ENCODE peak calls at places on chromosomes 2 and 18, in eight cellular contexts. B is B cell, T is WTC11, H is endothelial cell, P is epithelial cell of proximal tubule, F is Peyer's patch, S is IMR-90, M is BJ. V is an unnamed sample.

GRCh38 chr2:234302664-234302991 is 194.3 kb downstream of the ARL4C start:
- DNase-seq in H (no peak), B (no peak), M (no peak), P (no peak), T (no peak), F (no peak), S (no peak), V (no peak)

GRCh38 chr2:47190188-47190818 is 35.2 kb upstream of the STPG4 start:
- DNase-seq in P (no peak), H (no peak), B (no peak), M (no peak), S (peak), T (no peak), F (no peak), V (no peak)

GRCh38 chr18:9755603-9756002 is 47.5 kb downstream of the RAB31 start:
- DNase-seq in M (no peak), S (no peak), B (no peak), T (no peak), H (peak), F (no peak), P (no peak), V (no peak)

GRCh38 chr2:202164409-202164808 is 74.0 kb downstream of the SUMO1 start:
- DNase-seq in B (no peak), T (no peak), S (peak), H (no peak), M (no peak), F (no peak), P (no peak), V (no peak)

GRCh38 chr18:33804258-33804657 is 226.2 kb downstream of the ASXL3 start:
- DNase-seq in B (no peak), S (peak), M (no peak), T (no peak), P (no peak), F (no peak), H (no peak), V (no peak)

GRCh38 chr2:159658887-159659437 is 42.6 kb upstream of the BAZ2B start:
- DNase-seq in T (no peak), F (no peak), S (no peak), P (no peak), H (no peak), M (no peak), B (no peak), V (no peak)

GRCh38 chr2:219124379-219125110 is 36.1 kb downstream of the NHEJ1 start:
- DNase-seq in H (no peak), T (no peak), S (peak), P (no peak), M (no peak), F (peak), B (no peak), V (no peak)

GRCh38 chr2:64204006-64204632 is 59.9 kb upstream of the PELI1 start:
- DNase-seq in S (peak), H (no peak), T (no peak), M (no peak), B (peak), F (peak), P (peak), V (no peak)

GRCh38 chr2:219995409-219995808 is 368.0 kb downstream of the SLC4A3 start:
- DNase-seq in M (no peak), F (no peak), S (no peak), H (no peak), P (no peak), T (no peak), B (no peak), V (no peak)

GRCh38 chr2:98514879-98515570 is 70.4 kb downstream of the INPP4A start:
- DNase-seq in P (no peak), M (no peak), B (no peak), F (no peak), T (no peak), H (no peak), S (peak), V (no peak)

GRCh38 chr18:79382681-79383387 is 12.9 kb upstream of the NFATC1 start:
- DNase-seq in S (no peak), H (no peak), F (no peak), T (no peak), P (no peak), B (no peak), M (no peak), V (no peak)

GRCh38 chr2:68040078-68040477 is 22.7 kb downstream of the C1D start:
- DNase-seq in H (no peak), B (no peak), T (no peak), F (no peak), S (peak), M (no peak), P (no peak), V (no peak)

GRCh38 chr2:132824716-132825115 is 154.7 kb upstream of the LYPD1 start:
- DNase-seq in S (peak), P (peak), T (no peak), F (no peak), B (no peak), M (peak), H (no peak), V (no peak)

GRCh38 chr2:43238176-43238575 is 11.8 kb upstream of the ZFP36L2 start:
- DNase-seq in H (no peak), F (no peak), S (peak), M (no peak), T (no peak), P (no peak), B (no peak), V (no peak)

GRCh38 chr2:96359310-96359709 is 23.7 kb downstream of the NCAPH start:
- DNase-seq in B (no peak), F (no peak), P (no peak), M (no peak), H (no peak), T (no peak), S (no peak), V (no peak)

GRCh38 chr2:20641123-20641985 is 9.5 kb downstream of the HS1BP3 start:
- DNase-seq in B (no peak), H (no peak), F (no peak), T (no peak), S (peak), M (no peak), P (peak), V (no peak)

GRCh38 chr2:105803337-105803736 is 58.6 kb downstream of the NCK2 start:
- DNase-seq in T (no peak), B (no peak), S (no peak), M (no peak), F (no peak), H (no peak), P (no peak), V (no peak)

GRCh38 chr18:61752973-61753372 is 139.8 kb downstream of the RNF152 start:
- DNase-seq in T (no peak), F (no peak), H (no peak), P (no peak), B (no peak), S (no peak), M (no peak), V (no peak)

GRCh38 chr2:56898986-56899385 is 715.2 kb downstream of the CCDC85A start:
- DNase-seq in P (no peak), M (no peak), T (no peak), B (no peak), S (no peak), H (no peak), F (no peak), V (no peak)

GRCh38 chr2:33212151-33212550 is 264.3 kb upstream of the RASGRP3 start:
- DNase-seq in H (no peak), T (no peak), F (no peak), M (peak), S (peak), B (no peak), P (no peak), V (no peak)

GRCh38 chr2:204900487-204900886 is 355.2 kb downstream of the PARD3B start:
- DNase-seq in T (no peak), M (no peak), P (no peak), B (no peak), S (no peak), H (no peak), F (no peak), V (no peak)

GRCh38 chr18:44679912-44680270 is 797 bp upstream of the SETBP1 start:
- DNase-seq in H (peak), F (peak), P (no peak), B (peak), T (peak), S (peak), M (no peak), V (peak)

GRCh38 chr2:9558948-9559381 is 3.3 kb upstream of the ADAM17 start:
- DNase-seq in M (peak), S (peak), B (no peak), F (no peak), T (no peak), H (no peak), P (peak), V (no peak)

DNA sequence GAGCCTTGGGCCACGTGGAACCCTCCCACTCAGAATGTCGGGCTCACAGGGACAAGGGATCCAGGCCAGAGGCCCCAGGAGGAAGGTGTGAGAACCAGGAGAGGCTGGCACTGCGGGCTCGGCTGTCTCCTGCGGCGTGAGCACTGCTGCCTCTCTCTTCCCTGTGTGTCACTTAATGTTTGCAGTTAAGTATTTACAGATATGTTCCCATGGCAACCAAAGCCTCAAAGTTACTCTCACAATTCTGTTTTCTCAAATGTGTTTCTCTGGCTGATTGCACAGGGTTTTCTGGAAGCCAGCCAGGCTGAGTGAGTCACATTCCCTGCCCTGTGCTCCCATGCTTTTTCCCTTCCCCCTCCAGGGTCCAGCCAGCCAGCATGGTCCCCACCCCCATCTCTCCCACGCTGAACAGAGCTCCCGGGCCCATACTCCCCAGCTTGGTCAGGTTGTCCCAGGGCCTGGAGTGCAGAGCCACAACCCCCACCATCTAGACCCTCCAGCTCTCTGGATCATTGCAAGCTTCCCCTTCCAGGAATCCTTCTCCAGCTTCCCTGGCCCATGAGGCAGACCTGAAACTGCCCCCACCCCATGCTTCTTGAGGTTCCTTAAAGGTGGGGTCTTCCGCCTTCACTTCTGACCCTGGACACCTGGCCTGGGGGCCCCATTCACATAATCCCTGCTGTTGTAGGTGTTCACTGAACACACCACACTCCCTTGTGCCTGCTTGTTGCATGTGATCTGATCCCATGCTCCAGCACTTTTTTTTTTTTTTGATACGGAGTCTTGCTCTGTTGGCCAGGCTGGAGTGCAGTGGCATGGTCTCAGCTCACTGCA is 265.9 kb downstream of the CELF4 start:
- DNase-seq in T (no peak), M (peak), B (no peak), S (peak), F (peak), H (no peak), P (peak), V (no peak)
- TF ChIP-seq CTCF in T (no peak), M (no peak), B (no peak), S (no peak), F (no peak), H (no peak), P (no peak), V (no peak)

DNA sequence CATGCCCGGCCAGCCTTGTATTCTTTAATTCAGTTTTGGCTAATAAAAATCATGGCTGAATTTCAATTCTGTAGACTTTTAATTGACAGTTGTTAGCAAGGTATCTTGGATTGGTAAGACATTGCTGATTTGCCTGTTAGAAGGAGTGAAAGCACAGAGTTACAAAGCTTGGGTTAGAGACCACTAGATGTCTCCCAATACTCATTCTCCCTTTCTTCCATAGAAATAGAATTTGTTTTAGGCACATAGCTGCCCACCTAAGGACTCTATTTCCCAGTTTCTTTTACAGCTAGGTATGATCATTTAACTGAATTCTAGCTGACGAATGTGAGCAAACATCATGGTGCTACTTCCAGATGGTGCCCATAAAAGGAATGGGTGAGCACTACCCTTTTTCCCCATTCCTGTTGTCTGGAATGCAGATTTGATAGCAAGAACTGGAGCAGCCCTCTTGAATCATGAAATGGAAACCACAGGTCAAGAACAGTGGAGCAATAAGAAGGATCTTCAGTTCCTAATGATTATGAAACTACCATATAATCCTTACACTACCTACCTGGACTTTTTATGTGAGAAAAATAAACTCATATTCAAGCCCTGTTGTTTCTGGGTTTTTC is 17.5 kb downstream of the PECR start:
- DNase-seq in F (no peak), P (no peak), H (no peak), S (peak), M (no peak), T (no peak), B (no peak), V (no peak)
- TF ChIP-seq CTCF in F (no peak), P (peak), H (no peak), S (peak), M (no peak), T (no peak), B (no peak), V (no peak)

DNA sequence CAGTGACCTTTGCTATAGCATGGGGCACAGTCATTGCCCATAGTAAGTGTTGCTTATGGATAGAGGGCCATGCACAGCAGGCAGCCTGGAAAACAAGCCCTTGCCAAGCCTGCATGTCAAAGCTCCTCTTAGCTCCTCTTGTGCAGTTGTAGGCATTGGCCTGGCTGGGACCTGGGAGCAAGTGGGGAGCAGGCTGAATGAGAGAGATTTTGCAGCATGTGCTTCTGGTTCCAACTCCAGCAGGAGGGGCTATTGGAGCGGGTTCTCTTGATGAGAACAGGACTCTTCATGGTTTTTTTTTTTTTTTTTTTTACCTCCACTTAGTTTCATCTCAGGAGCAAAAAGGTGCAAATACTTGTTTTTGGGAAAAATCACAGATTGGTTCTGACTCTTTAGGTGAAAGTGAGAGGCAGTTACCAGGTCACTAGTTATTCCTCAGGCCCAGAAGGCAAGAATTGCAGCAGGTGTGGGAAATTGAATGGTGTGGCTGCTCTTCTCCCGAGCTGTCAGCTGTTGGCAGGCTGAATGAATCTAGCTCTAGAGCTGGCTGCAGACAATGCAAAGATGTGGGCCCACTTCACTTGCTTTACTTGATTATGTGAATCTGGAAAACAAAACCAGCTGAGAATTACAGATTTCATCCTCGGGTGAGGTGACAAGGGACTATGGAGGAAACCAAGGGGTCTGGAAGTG is 95.9 kb downstream of the MAP4K4 start:
- DNase-seq in P (no peak), S (no peak), T (peak), F (no peak), H (no peak), M (no peak), B (no peak), V (peak)
- TF ChIP-seq CTCF in P (peak), S (peak), T (no peak), F (no peak), H (no peak), M (peak), B (no peak), V (no peak)

GRCh38 chr18:13796515-13796914 is 27.4 kb upstream of the MC5R start:
- DNase-seq in H (no peak), P (no peak), T (no peak), F (no peak), S (no peak), B (no peak), M (no peak), V (no peak)
- TF ChIP-seq CTCF in H (no peak), P (no peak), T (no peak), F (no peak), S (no peak), B (no peak), M (no peak), V (no peak)

GRCh38 chr2:230069418-230069817 is 694 bp upstream of the SLC16A14 start:
- DNase-seq in H (no peak), T (no peak), M (no peak), P (no peak), B (no peak), S (no peak), F (no peak), V (no peak)

GRCh38 chr2:230067990-230068657 is 600 bp downstream of the SLC16A14 start:
- DNase-seq in B (peak), S (peak), P (no peak), T (peak), H (peak), M (no peak), F (peak), V (peak)

GRCh38 chr2:230071421-230071820 is 2.7 kb upstream of the SLC16A14 start:
- DNase-seq in S (no peak), M (no peak), B (no peak), T (no peak), H (no peak), P (no peak), F (no peak), V (no peak)

GRCh38 chr2:230068658-230069080 is at the start of gene SLC16A14:
- DNase-seq in S (peak), F (peak), M (no peak), P (peak), H (peak), B (peak), T (no peak), V (no peak)
- TF ChIP-seq CTCF in S (peak), F (no peak), M (peak), P (peak), H (no peak), B (no peak), T (no peak), V (no peak)

DNA sequence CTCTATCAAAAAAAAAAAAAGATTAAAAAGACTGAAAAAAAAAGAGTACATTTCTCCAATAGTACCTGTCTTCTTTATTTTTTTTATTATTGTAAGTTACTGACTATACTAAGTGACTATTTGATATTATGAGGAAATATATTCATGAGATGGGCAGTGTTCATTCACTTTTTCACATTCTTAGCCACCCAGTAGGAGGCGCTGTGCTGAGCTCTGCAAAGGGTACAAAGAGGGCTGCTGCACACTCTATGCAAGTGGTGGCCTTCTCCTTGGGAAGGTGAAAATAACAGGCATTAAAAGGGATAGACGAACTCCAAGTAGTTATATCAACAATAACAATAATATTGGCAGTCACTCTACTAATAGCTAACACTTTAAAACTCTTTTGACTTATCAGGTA is 1034.9 kb upstream of the FANCL start:
- DNase-seq in F (no peak), P (no peak), S (no peak), M (no peak), B (no peak), H (no peak), T (peak), V (peak)
- TF ChIP-seq CTCF in F (no peak), P (peak), S (peak), M (peak), B (peak), H (peak), T (peak), V (peak)

DNA sequence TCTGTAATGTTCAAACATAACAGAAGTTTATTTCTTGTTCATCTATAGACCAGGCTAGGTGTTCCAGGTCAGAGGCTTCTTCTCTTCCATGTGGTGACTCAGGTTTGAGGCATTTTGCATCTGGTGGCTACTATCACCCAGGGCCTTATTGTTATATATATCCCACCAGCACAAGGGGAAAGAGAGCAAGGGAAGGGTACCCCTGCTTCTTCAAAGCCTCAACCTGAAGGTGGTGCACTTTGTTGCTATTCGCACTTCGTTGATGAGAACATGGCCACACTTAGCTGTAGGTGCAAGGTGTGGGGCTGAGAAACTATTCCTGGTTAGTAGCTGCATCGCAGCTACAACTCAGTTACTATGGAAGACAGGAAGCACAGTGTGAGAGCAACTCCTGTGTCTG is 27.4 kb upstream of the SLC3A1 start:
- DNase-seq in S (no peak), H (no peak), M (no peak), B (no peak), F (no peak), T (peak), P (peak), V (no peak)
- TF ChIP-seq CTCF in S (no peak), H (no peak), M (no peak), B (no peak), F (no peak), T (no peak), P (peak), V (no peak)

GRCh38 chr2:240095556-240096523 is 40.3 kb downstream of the COPS9 start:
- DNase-seq in F (no peak), T (peak), S (no peak), M (no peak), P (no peak), B (no peak), H (no peak), V (peak)
- TF ChIP-seq CTCF in F (no peak), T (no peak), S (no peak), M (no peak), P (no peak), B (no peak), H (no peak), V (no peak)

GRCh38 chr2:136932700-136933099 is 167.4 kb downstream of the THSD7B start:
- DNase-seq in F (no peak), M (no peak), S (no peak), T (peak), P (no peak), H (peak), B (no peak), V (peak)
- TF ChIP-seq CTCF in F (no peak), M (peak), S (no peak), T (peak), P (peak), H (peak), B (no peak), V (peak)

DNA sequence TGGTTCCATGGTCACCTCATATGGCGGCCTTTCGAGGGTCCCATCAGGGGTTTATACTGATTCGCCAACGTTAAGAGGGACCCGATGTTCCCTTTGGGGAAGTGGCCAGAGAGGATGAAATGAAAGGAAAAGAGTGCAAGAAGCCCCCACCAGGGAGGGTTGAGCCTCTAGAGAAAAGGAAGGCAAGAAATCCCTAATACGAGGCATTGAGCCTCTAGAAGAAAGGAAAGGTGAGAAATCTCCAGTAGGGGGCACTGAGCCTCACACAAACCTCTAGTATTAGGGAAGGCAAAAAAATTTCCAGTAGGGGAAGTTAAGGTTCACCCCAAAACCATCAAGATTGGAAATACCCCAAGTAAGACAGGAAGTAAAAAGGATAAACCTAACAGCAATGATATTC is 9.8 kb upstream of the SAP130 start:
- DNase-seq in H (no peak), M (no peak), P (no peak), F (no peak), B (no peak), T (no peak), S (no peak), V (no peak)
- TF ChIP-seq CTCF in H (no peak), M (no peak), P (peak), F (no peak), B (no peak), T (no peak), S (no peak), V (no peak)